ENCODE peak calls at places on chromosomes 6 and 20, in nine cellular contexts. S, M, T, C, I, P, J, R and O are unnamed samples.
A peak's percentile ranks its signal among the peaks of the same experiment; 100 is the strongest.

GRCh38 chr20:64196831-64197418 is 32.7 kb downstream of the MYT1 start:
- DNase-seq in T (no peak), J (no peak), C (no peak), P (no peak), I (no peak), S (no peak), M (no peak), R (no peak), O (no peak)

GRCh38 chr20:31838646-31839292 is 6.6 kb downstream of the FOXS1 start:
- DNase-seq in S (no peak), I (no peak), J (no peak), C (no peak), R (no peak), M (no peak), P (no peak), T (no peak), O (no peak)

GRCh38 chr20:61865353-61865752 is 200.3 kb downstream of the TAF4 start:
- DNase-seq in R (no peak), S (no peak), C (no peak), I (no peak), M (no peak), J (no peak), P (no peak), T (no peak), O (no peak)

GRCh38 chr6:155130161-155130853 is 133.5 kb upstream of the CLDN20 start:
- DNase-seq in M (no peak), I (no peak), J (no peak), C (no peak), P (no peak), S (no peak), T (no peak), R (no peak), O (no peak)

GRCh38 chr6:167311286-167311685 is 13.6 kb upstream of the TTLL2 start:
- DNase-seq in I (no peak), S (no peak), J (no peak), R (no peak), M (no peak), P (no peak), T (no peak), C (no peak), O (no peak)

GRCh38 chr6:99349620-99350141 is at the start of gene FAXC:
- DNase-seq in J (peak; percentile 29), C (peak; percentile 9), T (no peak), I (peak; percentile 89), S (no peak), M (peak; percentile 78), R (no peak), P (peak; percentile 29), O (peak; percentile 3)

GRCh38 chr20:63534427-63534830 is 2.7 kb downstream of the PTK6 start:
- DNase-seq in R (no peak), T (no peak), J (no peak), I (no peak), M (no peak), S (no peak), P (no peak), C (no peak), O (no peak)

GRCh38 chr6:3796396-3796795 is 44.9 kb upstream of the PXDC1 start:
- DNase-seq in R (peak; percentile 63), J (peak; percentile 68), T (peak; percentile 75), S (no peak), P (no peak), C (no peak), M (no peak), I (no peak), O (no peak)

GRCh38 chr6:20286968-20287565 is 74.8 kb upstream of the MBOAT1 start:
- DNase-seq in J (no peak), M (no peak), P (no peak), T (no peak), C (no peak), I (no peak), S (peak; percentile 48), R (no peak), O (no peak)

GRCh38 chr20:2805682-2806350 is 5.4 kb upstream of the CPXM1 start:
- DNase-seq in I (peak; percentile 65), T (no peak), J (no peak), S (peak; percentile 24), C (no peak), M (no peak), P (no peak), R (no peak), O (no peak)

GRCh38 chr20:17938889-17939619 is 29.5 kb downstream of the SNX5 start:
- DNase-seq in T (peak; percentile 57), R (no peak), I (peak; percentile 95), M (peak; percentile 92), C (peak; percentile 76), S (peak; percentile 63), P (peak; percentile 78), J (peak; percentile 64), O (peak; percentile 65)

GRCh38 chr6:83827050-83827449 is 26.1 kb upstream of the RIPPLY2 start:
- DNase-seq in P (no peak), M (peak; percentile 6), J (no peak), R (no peak), I (no peak), C (no peak), S (no peak), T (no peak), O (no peak)

GRCh38 chr6:154931741-154932424 is 63.2 kb upstream of the TIAM2 start:
- DNase-seq in M (peak; percentile 71), R (no peak), I (peak; percentile 81), J (no peak), P (no peak), T (no peak), C (peak; percentile 41), S (peak; percentile 82), O (peak; percentile 80)

GRCh38 chr6:139855741-139856206 is 481.3 kb upstream of the CITED2 start:
- DNase-seq in I (no peak), P (no peak), M (peak; percentile 4), S (no peak), T (no peak), J (no peak), C (no peak), R (no peak), O (peak; percentile 74)

GRCh38 chr6:144955853-144956252 is 670.7 kb downstream of the UTRN start:
- DNase-seq in I (no peak), M (no peak), P (no peak), S (no peak), J (no peak), R (no peak), C (no peak), T (no peak), O (peak; percentile 35)

GRCh38 chr6:143753678-143754077 is 75.9 kb downstream of the PHACTR2 start:
- DNase-seq in M (no peak), T (no peak), I (no peak), S (no peak), J (no peak), P (no peak), R (no peak), C (no peak), O (no peak)
- TF ChIP-seq CTCF in M (no peak), T (no peak), I (no peak), S (no peak), J (no peak), P (no peak), R (no peak), C (no peak), O (no peak)

DNA sequence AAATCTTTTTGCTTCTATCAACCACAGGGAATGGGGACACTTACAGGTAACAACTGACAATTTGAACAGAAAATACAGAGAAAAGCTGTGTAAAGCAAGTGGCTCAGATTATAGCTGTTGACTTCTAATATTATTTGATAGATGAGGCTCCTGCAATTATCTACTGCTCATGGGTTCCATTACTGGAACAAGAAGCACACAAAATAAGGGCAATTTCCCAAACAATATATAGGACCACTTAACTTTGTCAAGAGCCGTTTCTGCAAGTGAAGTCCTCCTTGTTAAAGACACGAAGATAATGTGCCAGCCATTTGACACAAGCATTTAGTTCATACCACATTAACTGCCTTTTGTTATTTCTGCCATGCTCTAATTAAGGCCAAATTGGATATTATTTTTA is 315.5 kb upstream of the ARID1B start:
- DNase-seq in S (no peak), R (no peak), P (no peak), J (no peak), I (no peak), M (no peak), C (no peak), T (no peak), O (no peak)
- H3K4me3 ChIP-seq in S (no peak overlapping the region), R (no peak overlapping the region), P (no peak overlapping the region), J (no peak overlapping the region), I (no peak overlapping the region), M (no peak overlapping the region), C (no peak overlapping the region), T (no peak overlapping the region), O (no peak overlapping the region)

GRCh38 chr6:16058188-16058780 is 70.6 kb upstream of the MYLIP start:
- DNase-seq in M (no peak), R (no peak), J (no peak), T (no peak), S (no peak), C (no peak), I (no peak), P (no peak), O (no peak)

GRCh38 chr6:16059496-16059895 is 69.4 kb upstream of the MYLIP start:
- DNase-seq in S (no peak), T (no peak), P (no peak), J (no peak), R (no peak), C (no peak), M (no peak), I (peak; percentile 44), O (no peak)

GRCh38 chr6:16055852-16056251 is 73.0 kb upstream of the MYLIP start:
- DNase-seq in J (no peak), M (no peak), P (no peak), R (no peak), I (no peak), C (no peak), S (no peak), T (no peak), O (no peak)

GRCh38 chr6:16057411-16057810 is 71.5 kb upstream of the MYLIP start:
- DNase-seq in R (no peak), M (no peak), S (no peak), P (no peak), J (no peak), C (no peak), I (no peak), T (no peak), O (no peak)

DNA sequence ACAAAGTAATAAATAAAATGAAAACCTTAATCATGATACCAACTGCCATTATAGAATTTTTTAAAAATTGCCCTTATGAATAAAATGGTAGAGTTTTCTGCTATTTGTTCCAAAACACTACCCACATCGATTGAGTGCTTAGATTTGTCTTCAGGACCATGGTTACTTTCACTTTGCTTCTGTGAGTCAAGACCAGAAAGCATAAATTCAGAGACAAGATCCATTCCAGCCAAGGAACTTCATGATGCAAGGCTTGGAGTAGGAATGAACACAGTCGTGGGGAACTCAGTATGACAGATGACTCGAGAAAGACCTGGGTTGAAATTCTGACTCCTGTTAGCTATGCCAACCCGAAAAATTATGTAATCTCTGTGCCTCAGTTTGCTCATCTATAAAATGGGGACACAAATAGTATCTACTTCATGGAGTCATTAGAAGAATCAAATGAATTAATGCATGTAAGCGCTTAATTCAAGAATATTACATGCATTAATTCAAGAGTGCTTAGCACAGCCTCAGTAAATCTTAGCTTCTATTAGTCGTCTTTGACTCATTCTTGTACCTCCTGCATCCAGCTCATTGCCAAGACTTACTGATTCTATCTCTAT is 72.5 kb upstream of the MYLIP start:
- DNase-seq in S (no peak), R (no peak), J (no peak), C (no peak), P (no peak), M (no peak), I (no peak), T (no peak), O (peak; percentile 12)
- TF ChIP-seq CTCF in S (no peak), R (no peak), J (no peak), C (no peak), P (no peak), M (no peak), I (no peak), T (no peak), O (no peak)

GRCh38 chr6:129235167-129236072 is 352.5 kb downstream of the LAMA2 start:
- DNase-seq in I (no peak), T (no peak), S (peak; percentile 41), J (no peak), P (no peak), C (no peak), R (no peak), M (no peak), O (peak; percentile 30)
- H3K4me3 ChIP-seq in I (no peak overlapping the region), T (no peak overlapping the region), S (no peak overlapping the region), J (no peak overlapping the region), P (no peak overlapping the region), C (no peak overlapping the region), R (no peak overlapping the region), M (no peak overlapping the region), O (no peak overlapping the region)